ENCODE peak calls at places on chromosomes 5 and 9, in eight cellular contexts. T, O, C, F, D, A, P and V are unnamed samples.

GRCh38 chr5:36552626-36553393 is 53.6 kb upstream of the SLC1A3 start:
- DNase-seq in A (peak), F (no peak), P (no peak), D (peak), T (no peak), C (no peak), O (no peak), V (no peak)

GRCh38 chr5:81167078-81167477 is 66.0 kb upstream of the CKMT2 start:
- DNase-seq in T (no peak), C (no peak), F (no peak), D (no peak), P (no peak), A (no peak), O (no peak), V (no peak)

GRCh38 chr5:124797665-124798087 is 51.2 kb upstream of the ZNF608 start:
- DNase-seq in P (no peak), D (no peak), O (no peak), F (no peak), T (no peak), A (peak), C (no peak), V (no peak)

GRCh38 chr9:121267689-121268597 is at the start of gene GSN:
- DNase-seq in F (peak), C (peak), P (peak), A (peak), T (peak), D (peak), O (peak), V (peak)

GRCh38 chr9:125462766-125463384 is 201.2 kb downstream of the GAPVD1 start:
- DNase-seq in D (no peak), F (no peak), C (peak), P (no peak), O (no peak), T (no peak), A (no peak), V (no peak)

GRCh38 chr5:132243366-132243977 is 14.0 kb upstream of the PDLIM4 start:
- DNase-seq in P (no peak), F (no peak), A (peak), T (no peak), C (no peak), O (peak), D (no peak), V (no peak)

GRCh38 chr5:79689541-79690466 is at the start of gene CMYA5:
- DNase-seq in P (peak), O (peak), T (no peak), D (no peak), C (peak), F (peak), A (peak), V (peak)

GRCh38 chr5:90221947-90222346 is 187.6 kb downstream of the CETN3 start:
- DNase-seq in P (no peak), T (no peak), D (no peak), C (peak), A (no peak), F (no peak), O (no peak), V (no peak)

GRCh38 chr5:179599566-179599965 is 23.9 kb downstream of the HNRNPH1 start:
- DNase-seq in D (no peak), C (no peak), P (no peak), A (no peak), O (no peak), F (no peak), T (no peak), V (no peak)

DNA sequence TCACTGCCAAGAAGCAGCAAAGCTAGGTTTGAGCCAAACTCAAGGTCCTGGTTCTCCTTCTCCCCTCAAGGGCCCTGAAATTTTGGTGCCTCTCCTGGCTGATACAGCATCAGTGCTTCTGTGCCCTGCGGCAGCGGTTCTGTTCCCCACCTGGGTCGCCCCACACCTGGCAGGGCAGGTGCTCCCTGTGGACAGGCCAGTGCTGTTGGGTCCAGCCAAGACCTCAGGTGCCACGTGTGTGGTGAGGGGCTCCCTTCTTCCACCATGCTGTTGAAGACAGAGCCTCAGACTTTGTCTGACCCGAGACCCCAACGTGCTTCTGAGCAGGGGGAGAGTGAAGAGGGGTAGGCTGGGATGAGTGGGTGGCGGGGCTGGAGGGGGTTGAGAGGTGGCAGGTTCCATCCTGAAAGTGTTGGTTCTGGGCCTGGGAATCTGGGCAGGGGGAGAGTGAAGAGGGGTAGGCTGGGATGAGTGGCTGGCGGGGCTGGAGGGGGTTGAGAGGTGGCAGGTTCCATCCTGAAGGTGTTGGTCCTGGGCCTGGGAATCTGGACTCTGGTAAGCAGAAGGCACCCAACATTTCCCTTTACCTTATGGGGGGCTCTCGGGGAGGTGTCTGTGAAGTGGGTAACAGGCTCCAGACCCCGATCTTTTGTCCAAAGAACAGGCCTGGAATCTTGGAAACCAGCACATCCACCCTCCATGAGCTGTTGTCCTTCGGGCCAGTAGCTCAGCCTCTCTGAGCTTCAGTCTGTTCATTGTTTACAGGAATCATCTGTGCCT is 2.3 kb downstream of the PLEKHG4B start:
- DNase-seq in P (no peak), C (no peak), F (no peak), A (no peak), D (no peak), T (no peak), O (no peak), V (peak)
- TF ChIP-seq POLR2A in P (no peak), C (no peak), F (no peak), A (no peak), D (no peak), T (no peak), O (no peak), V (no peak)

GRCh38 chr5:64165160-64165499 is 513 bp upstream of the RNF180 start:
- DNase-seq in F (no peak), T (no peak), P (no peak), C (no peak), D (no peak), A (no peak), O (no peak), V (no peak)
- H3K4me3 ChIP-seq in F (peak), T (peak), P (peak), C (no peak), D (peak), A (peak), O (peak), V (peak)

DNA sequence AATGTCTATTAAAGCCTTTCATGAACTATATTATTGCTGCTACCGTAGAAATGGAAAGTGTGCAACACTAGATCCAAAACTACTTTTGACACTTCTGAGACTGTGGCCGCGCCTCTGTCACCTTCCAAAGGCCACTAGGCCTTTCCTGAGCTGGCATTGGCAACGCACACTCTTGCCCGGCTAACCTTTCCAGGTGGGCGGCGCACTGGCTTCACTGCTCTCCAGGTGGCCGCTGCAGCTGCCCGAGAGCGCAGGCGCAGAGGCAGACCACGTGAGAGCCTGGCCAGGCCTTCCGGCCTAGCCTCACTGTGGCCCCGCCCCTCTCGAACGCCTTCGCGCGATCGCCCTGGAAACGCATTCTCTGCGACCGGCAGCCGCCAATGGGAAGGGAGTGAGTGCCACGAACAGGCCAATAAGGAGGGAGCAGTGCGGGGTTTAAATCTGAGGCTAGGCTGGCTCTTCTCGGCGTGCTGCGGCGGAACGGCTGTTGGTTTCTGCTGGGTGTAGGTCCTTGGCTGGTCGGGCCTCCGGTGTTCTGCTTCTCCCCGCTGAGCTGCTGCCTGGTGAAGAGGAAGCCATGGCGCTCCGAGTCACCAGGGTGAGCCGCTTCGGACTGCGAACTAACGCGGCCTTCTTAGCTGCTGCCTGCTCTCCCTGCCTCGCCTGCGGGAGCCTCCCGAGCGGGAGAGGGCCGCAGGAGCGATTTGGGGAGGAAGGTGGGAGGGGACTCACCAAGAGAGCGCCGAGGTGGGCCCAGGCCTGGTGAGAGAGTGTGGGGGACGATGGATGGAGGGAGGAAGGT is at the start of gene CCNB1:
- DNase-seq in D (peak), P (peak), T (peak), F (peak), A (peak), O (peak), C (peak), V (peak)
- TF ChIP-seq POLR2A in D (peak), P (no peak), T (peak), F (no peak), A (no peak), O (no peak), C (peak), V (no peak)

DNA sequence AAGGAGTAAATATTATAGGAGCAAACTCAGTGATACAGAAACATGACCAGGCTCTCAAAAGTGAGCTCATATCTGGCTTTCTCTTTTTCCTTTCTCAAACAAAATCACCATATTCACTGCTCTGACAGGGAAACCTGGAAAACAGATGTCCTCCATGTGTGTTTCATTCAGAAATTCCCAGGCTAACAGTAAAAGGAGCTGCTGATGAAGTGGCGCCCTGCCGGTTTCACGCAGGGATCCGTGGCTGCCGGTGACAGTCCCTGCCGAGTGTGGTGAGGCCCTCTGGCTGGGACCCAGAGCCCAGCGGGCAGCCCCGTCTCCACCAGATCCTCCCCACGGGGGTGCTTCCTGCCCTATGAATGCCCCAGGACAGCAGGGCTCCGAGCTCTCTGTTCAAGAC is 208.1 kb downstream of the GNA14 start:
- DNase-seq in O (no peak), P (peak), C (peak), D (no peak), T (no peak), A (no peak), F (no peak), V (no peak)
- H3K4me3 ChIP-seq in O (no peak), P (no peak), C (no peak), D (no peak), T (no peak), A (no peak), F (no peak), V (no peak)

GRCh38 chr5:150400020-150400326 is 12.7 kb downstream of the CD74 start:
- DNase-seq in D (no peak), T (no peak), P (no peak), O (no peak), A (no peak), C (no peak), F (no peak), V (no peak)
- TF ChIP-seq POLR2A in D (no peak), T (no peak), P (no peak), O (no peak), A (no peak), C (no peak), F (no peak), V (no peak)

GRCh38 chr5:94888674-94889073 is 270.2 kb downstream of the SLF1 start:
- DNase-seq in O (no peak), F (no peak), T (no peak), D (no peak), A (no peak), P (no peak), C (no peak), V (no peak)

GRCh38 chr5:94885931-94886330 is 267.5 kb downstream of the SLF1 start:
- DNase-seq in P (no peak), T (no peak), A (no peak), D (no peak), O (no peak), F (no peak), C (no peak), V (no peak)

DNA sequence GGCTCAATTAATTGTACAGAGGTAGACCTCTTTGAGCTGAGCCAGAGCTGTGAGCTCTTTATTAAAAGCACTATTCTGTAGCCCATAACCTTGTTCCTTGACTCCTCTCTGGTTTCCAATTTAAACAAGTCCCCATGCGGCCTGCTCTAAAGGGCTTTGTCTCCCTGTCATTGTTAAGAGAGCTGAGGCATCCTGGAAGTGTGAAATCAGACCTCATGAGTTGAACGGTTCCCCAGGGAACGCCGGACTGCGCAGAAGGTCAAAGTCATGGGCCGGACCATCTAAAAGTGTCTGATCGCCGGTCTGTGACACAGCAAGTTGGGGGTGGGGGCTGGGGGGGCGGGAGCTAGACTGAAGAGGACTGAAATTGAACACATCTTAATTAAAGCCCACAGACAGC is 265.8 kb downstream of the SLF1 start:
- DNase-seq in P (no peak), F (no peak), D (no peak), C (no peak), O (no peak), A (no peak), T (peak), V (no peak)
- H3K4me3 ChIP-seq in P (no peak), F (no peak), D (no peak), C (no peak), O (no peak), A (no peak), T (no peak), V (no peak)

GRCh38 chr9:128034821-128035764 is 32.0 kb downstream of the NAIF1 start:
- DNase-seq in F (peak), C (peak), O (peak), P (peak), D (peak), T (peak), A (peak), V (peak)
- TF ChIP-seq POLR2A in F (no peak), C (no peak), O (no peak), P (no peak), D (no peak), T (no peak), A (no peak), V (no peak)